ENCODE peak calls at places on chromosomes 12 and 14, in ten cellular contexts. J is hepatic stellate cell, Z is D341Med, G is posterior cingulate gyrus, Q is A673, Y is NCI-H1694 treated with DMSO at 0.1 percent for 48 hours, H is astrocyte of the cerebellum, S is T follicular helper cell, P is pancreas, E is AG08396. N is an unnamed sample.

GRCh38 chr14:81826080-81826479 is 292.4 kb upstream of the SEL1L start:
- DNase-seq in J (no peak), Z (no peak), G (no peak), Q (no peak), Y (no peak), H (no peak), S (no peak), P (no peak), E (no peak), N (no peak)

GRCh38 chr12:9134981-9135628 is 19.4 kb upstream of the A2M start:
- DNase-seq in J (no peak), Z (peak), G (no peak), Q (no peak), Y (no peak), H (no peak), S (no peak), P (peak), E (peak), N (no peak)

GRCh38 chr12:80268924-80269749 is 169.8 kb downstream of the OTOGL start:
- DNase-seq in J (peak), Z (no peak), G (no peak), Q (peak), Y (no peak), H (peak), S (no peak), P (no peak), E (peak), N (no peak)

GRCh38 chr12:113230315-113231274 is 9.3 kb downstream of the TPCN1 start:
- DNase-seq in J (no peak), Z (no peak), G (no peak), Q (no peak), Y (no peak), H (no peak), S (no peak), P (no peak), E (no peak), N (no peak)

GRCh38 chr14:78967111-78967809 is 797.1 kb downstream of the NRXN3 start:
- DNase-seq in J (peak), Z (no peak), G (no peak), Q (no peak), Y (no peak), H (no peak), S (no peak), P (no peak), E (no peak), N (no peak)

GRCh38 chr14:57533214-57533613 is 39.6 kb upstream of the CCDC198 start:
- DNase-seq in J (no peak), Z (no peak), G (no peak), Q (peak), Y (no peak), H (peak), S (no peak), P (no peak), E (peak), N (no peak)

GRCh38 chr14:69900603-69901002 is 21.4 kb downstream of the SMOC1 start:
- DNase-seq in J (no peak), Z (no peak), G (no peak), Q (no peak), Y (no peak), H (no peak), S (no peak), P (no peak), E (no peak), N (no peak)

GRCh38 chr14:56324831-56325230 is 206.6 kb downstream of the PELI2 start:
- DNase-seq in J (peak), Z (no peak), G (no peak), Q (no peak), Y (no peak), H (no peak), S (no peak), P (no peak), E (no peak), N (no peak)

GRCh38 chr14:58919262-58919661 is 269.2 kb upstream of the DAAM1 start:
- DNase-seq in J (no peak), Z (no peak), G (no peak), Q (peak), Y (peak), H (no peak), S (no peak), P (no peak), E (no peak), N (no peak)

GRCh38 chr12:113622410-113622809 is 150.7 kb upstream of the LHX5 start:
- DNase-seq in J (no peak), Z (no peak), G (no peak), Q (no peak), Y (no peak), H (no peak), S (no peak), P (no peak), E (no peak), N (no peak)

GRCh38 chr12:74816398-74817175 is 279.0 kb downstream of the ATXN7L3B start:
- DNase-seq in J (no peak), Z (no peak), G (no peak), Q (peak), Y (no peak), H (no peak), S (no peak), P (peak), E (no peak), N (no peak)